ENCODE peak calls at places on chromosomes 1 and 21, in six cellular contexts. N is OCI-M1; Y is activated naive CD8-positive, alpha-beta T cell treated with anti-CD3 and anti-CD28 coated beads, Interleukin-2, amount 50 U/mL, for 24 hours; A is testis; R is HEK293T; F is activated gamma-delta T cell treated with Interleukin-2 at 50 U/mL for 16 hours. O is an unnamed sample.

GRCh38 chr21:45248893-45249381 is 38.8 kb downstream of the POFUT2 start:
- DNase-seq in Y (no peak), A (peak; percentile 46), R (no peak), F (no peak), N (peak; percentile 24), O (no peak)

GRCh38 chr1:7644906-7645750 is 126.0 kb upstream of the VAMP3 start:
- DNase-seq in Y (no peak), F (no peak), R (no peak), N (no peak), A (peak; percentile 73), O (no peak)

GRCh38 chr1:43558346-43558841 is 27.7 kb downstream of the PTPRF start:
- DNase-seq in A (no peak), N (no peak), F (no peak), R (no peak), Y (no peak), O (no peak)

GRCh38 chr1:169931795-169932195 is 38.1 kb upstream of the SCYL3 start:
- DNase-seq in F (no peak), R (no peak), Y (no peak), N (no peak), A (no peak), O (no peak)

GRCh38 chr1:206672011-206672688 is 12.6 kb upstream of the MAPKAPK2 start:
- DNase-seq in A (no peak), F (no peak), R (no peak), N (peak; percentile 77), Y (no peak), O (no peak)

GRCh38 chr1:114540202-114540601 is 29.2 kb upstream of the TRIM33 start:
- DNase-seq in Y (no peak), R (no peak), A (no peak), N (no peak), F (no peak), O (no peak)

GRCh38 chr1:47708658-47709301 is 270.9 kb downstream of the FOXD2 start:
- DNase-seq in F (no peak), N (no peak), Y (no peak), A (no peak), R (peak; percentile 62), O (no peak)

GRCh38 chr21:32182449-32182848 is 96.4 kb downstream of the MIS18A start:
- DNase-seq in N (no peak), F (no peak), Y (no peak), A (no peak), R (no peak), O (no peak)

GRCh38 chr1:56034847-56035483 is 544.4 kb downstream of the PLPP3 start:
- DNase-seq in F (no peak), A (no peak), N (no peak), Y (no peak), R (no peak), O (no peak)

GRCh38 chr1:159090566-159091546 is 14.3 kb upstream of the AIM2 start:
- DNase-seq in R (no peak), A (no peak), Y (no peak), N (no peak), F (no peak), O (no peak)

GRCh38 chr1:109490029-109490933 is 3.6 kb upstream of the CYB561D1 start:
- DNase-seq in A (peak; percentile 81), Y (peak; percentile 75), R (peak; percentile 78), N (peak; percentile 79), F (peak; percentile 77), O (no peak)

GRCh38 chr1:173478099-173478555 is 992 bp downstream of the PRDX6 start:
- DNase-seq in N (peak; percentile 67), R (peak; percentile 48), A (peak; percentile 91), F (no peak), Y (no peak), O (no peak)

GRCh38 chr1:1892079-1892762 is 1.3 kb upstream of the GNB1 start:
- DNase-seq in F (no peak), A (no peak), Y (no peak), R (no peak), N (no peak), O (no peak)

GRCh38 chr1:223714849-223715709 is 2.7 kb downstream of the CAPN2 start:
- DNase-seq in Y (no peak), N (peak; percentile 77), R (peak; percentile 51), F (no peak), A (no peak), O (no peak)

O was measured in iPS DF 19.7.